ENCODE peak calls at places on chromosome 2, in five cellular contexts. V is trophoblast cell, F is psoas muscle, C is mesenchymal stem cell, A is heart left ventricle. H is an unnamed sample. For H3K27me3, the result is how much of the 10 kb centered on the place peaks cover.

GRCh38 chr2:20061476-20061875 is 10.0 kb upstream of the LAPTM4A start:
- DNase-seq in V (no peak), F (no peak), C (no peak), A (no peak), H (no peak)

GRCh38 chr2:65300772-65301711 is 73.4 kb downstream of the ACTR2 start:
- DNase-seq in V (no peak), F (peak), C (peak), A (peak), H (peak)

GRCh38 chr2:128499367-128500135 is 180.9 kb upstream of the HS6ST1 start:
- DNase-seq in V (no peak), F (no peak), C (no peak), A (no peak), H (peak)

GRCh38 chr2:42250925-42251324 is 81.8 kb downstream of the EML4 start:
- DNase-seq in V (no peak), F (no peak), C (no peak), A (no peak), H (no peak)

GRCh38 chr2:36408198-36408703 is 52.7 kb downstream of the CRIM1 start:
- DNase-seq in V (no peak), F (peak), C (peak), A (peak), H (peak)

GRCh38 chr2:239830066-239830717 is 194.9 kb downstream of the NDUFA10 start:
- DNase-seq in V (no peak), F (no peak), C (no peak), A (no peak), H (peak)

GRCh38 chr2:10073706-10074105 is 6.5 kb downstream of the CYS1 start:
- DNase-seq in V (no peak), F (no peak), C (no peak), A (no peak), H (no peak)

GRCh38 chr2:102027036-102027702 is 35.4 kb downstream of the IL1R2 start:
- DNase-seq in V (peak), F (no peak), C (peak), A (no peak), H (no peak)

GRCh38 chr2:230777681-230778080 is 65.0 kb downstream of the CAB39 start:
- DNase-seq in V (no peak), F (no peak), C (peak), A (no peak), H (no peak)

GRCh38 chr2:39179974-39180960 is 59.4 kb upstream of the SOS1 start:
- DNase-seq in V (peak), F (no peak), C (no peak), A (no peak), H (no peak)
- H3K27ac ChIP-seq in V (peak), F (no peak), C (no peak), A (no peak), H (no peak)

DNA sequence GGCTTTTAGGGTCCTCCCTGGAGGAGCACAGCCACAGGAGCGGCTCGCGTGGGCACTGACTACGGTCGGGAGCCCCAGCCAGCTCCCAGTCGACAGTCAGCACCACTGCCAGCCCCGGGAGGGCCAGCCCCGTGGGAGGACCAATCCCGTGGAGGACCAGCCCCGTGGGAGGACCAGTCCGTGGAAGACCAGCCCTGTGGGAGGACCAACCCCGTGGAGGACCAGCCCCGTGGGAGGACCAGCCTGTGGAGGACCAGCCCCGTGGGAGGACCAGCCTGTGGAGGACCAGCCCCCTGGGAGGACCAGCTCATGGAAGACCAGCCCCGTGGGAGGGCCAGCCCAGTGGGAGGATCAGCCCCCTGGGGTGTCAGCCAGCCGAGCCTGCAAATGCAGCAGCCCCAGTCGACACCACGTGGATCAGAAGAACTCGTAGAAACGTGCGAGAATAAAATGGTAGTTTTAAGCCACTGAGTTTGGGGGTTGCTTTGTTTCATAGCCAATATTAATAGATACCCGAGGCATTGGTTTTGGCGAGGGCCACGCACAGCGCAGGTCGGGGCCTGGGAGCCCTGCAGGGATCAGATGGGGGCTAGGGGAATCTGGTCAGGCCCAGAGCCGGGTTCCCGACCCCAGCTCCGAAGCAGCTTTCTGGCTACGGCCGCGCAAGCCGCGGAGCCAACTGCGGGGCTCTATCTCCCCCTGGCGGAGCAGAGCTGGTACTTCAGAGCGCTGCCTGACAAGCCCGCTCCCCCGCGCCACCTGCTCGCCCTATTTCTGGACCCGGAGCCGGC is 73.0 kb downstream of the TEX51 start:
- DNase-seq in V (peak), F (peak), C (peak), A (peak), H (peak)
- H3K4me3 ChIP-seq in V (no peak), F (peak), C (peak), A (peak), H (peak)

GRCh38 chr2:17540813-17541513 is 467 bp downstream of the VSNL1 start:
- DNase-seq in V (no peak), F (no peak), C (no peak), A (no peak), H (no peak)
- H3K27me3 ChIP-seq in V (under half), F (under half), C (under half), A (under half), H (under half)

DNA sequence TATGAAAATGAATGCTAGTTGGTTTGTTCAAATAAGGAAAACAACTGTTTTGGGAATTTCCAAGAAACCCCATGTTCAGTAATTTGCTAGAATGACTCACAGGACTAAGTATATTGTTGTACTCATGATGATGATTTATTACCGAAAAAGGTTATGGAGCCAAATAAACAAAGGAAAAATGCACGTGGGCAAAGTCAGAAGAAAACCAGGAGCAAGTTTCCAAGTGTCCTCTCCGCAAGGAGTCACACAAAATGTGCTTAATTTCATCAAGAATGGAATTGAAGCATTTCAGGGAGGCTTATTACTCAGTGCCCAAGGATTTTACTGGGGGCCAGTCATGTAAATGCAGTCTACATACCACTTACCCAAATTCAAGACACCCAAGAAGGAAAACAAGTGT is 1652.4 kb upstream of the TMEFF2 start:
- DNase-seq in V (no peak), F (no peak), C (peak), A (no peak), H (no peak)
- H3K27ac ChIP-seq in V (no peak), F (no peak), C (no peak), A (no peak), H (no peak)

GRCh38 chr2:170782673-170783072 is 12.5 kb downstream of the ERICH2 start:
- DNase-seq in V (no peak), F (no peak), C (no peak), A (no peak), H (no peak)

GRCh38 chr2:170783549-170783948 is 13.4 kb downstream of the ERICH2 start:
- DNase-seq in V (no peak), F (no peak), C (no peak), A (no peak), H (no peak)

GRCh38 chr2:170779304-170779703 is 9.1 kb downstream of the ERICH2 start:
- DNase-seq in V (no peak), F (no peak), C (no peak), A (no peak), H (no peak)

GRCh38 chr2:170774074-170774473 is 3.9 kb downstream of the ERICH2 start:
- DNase-seq in V (no peak), F (no peak), C (no peak), A (no peak), H (no peak)

GRCh38 chr2:170778900-170779299 is 8.7 kb downstream of the ERICH2 start:
- DNase-seq in V (no peak), F (no peak), C (no peak), A (no peak), H (no peak)
- H3K4me3 ChIP-seq in V (no peak), F (no peak), C (no peak), A (no peak), H (no peak)

DNA sequence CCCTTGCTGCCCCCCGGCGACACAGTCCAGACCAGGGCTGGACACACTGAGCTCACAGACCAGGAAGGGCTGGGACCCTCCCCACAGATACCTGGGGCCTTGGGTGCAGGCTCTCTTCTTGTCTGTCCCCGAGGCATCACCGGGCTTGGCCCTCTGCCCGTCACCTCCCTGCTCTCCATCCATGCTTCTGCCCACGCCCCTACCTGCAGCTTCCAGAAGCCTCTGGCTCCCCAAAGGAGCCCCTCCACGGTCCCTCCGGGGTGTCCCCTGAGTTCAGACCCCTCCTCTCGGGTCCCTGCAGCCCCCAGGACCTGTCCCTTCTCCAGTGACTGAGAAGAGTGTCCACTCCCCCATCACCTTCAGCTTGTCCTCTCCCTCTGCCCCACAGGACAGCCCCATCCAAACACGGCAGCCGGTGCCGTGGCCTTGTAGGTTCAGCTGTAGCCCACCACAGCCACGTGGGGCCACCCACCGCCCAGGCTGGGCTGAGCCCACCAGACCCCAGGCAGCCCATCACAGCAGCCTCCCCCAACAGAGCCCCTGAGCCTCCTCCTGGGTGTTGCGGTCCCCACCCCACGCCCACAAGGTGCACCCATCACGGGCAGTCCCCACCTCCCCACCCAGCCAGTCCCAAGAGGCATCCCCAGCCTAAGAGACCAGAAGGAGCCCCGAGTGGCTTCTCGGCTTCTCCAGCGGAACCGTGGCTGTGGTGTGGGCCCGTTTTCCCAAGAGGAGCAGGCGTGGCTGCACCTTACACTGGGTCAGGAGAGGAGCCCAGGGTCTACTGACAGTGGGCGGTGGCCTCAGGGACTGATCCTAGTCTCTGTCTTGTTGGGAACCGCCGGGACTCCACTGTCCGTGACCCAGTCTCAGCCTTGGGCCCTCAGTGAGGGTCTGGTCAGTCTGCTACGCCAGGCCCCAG is 53.1 kb downstream of the RAMP1 start:
- DNase-seq in V (no peak), F (no peak), C (no peak), A (no peak), H (no peak)
- H3K27me3 ChIP-seq in V (under half), F (under half), C (under half), A (under half), H (under half)

DNA sequence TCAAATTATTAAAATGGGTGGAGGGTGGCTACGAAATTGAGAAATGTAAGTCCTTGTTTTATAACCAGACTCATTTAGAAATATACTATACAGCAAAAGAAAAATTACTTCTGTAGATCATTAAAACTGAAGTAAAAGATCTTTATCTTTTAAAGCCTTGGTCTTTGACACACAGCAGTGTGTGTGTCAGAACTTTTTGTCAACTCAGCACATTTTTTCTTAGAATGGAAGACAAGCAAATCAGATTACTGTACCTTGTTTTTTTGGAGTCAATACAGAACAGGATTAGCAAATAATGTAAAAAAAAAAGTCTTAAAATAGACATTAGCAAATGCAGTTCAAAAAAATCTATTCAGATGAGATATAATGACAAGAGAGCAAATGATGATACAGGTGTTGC is 49.1 kb downstream of the C2orf76 start:
- DNase-seq in V (no peak), F (no peak), C (no peak), A (no peak), H (no peak)
- H3K27ac ChIP-seq in V (peak), F (no peak), C (no peak), A (no peak), H (no peak)

DNA sequence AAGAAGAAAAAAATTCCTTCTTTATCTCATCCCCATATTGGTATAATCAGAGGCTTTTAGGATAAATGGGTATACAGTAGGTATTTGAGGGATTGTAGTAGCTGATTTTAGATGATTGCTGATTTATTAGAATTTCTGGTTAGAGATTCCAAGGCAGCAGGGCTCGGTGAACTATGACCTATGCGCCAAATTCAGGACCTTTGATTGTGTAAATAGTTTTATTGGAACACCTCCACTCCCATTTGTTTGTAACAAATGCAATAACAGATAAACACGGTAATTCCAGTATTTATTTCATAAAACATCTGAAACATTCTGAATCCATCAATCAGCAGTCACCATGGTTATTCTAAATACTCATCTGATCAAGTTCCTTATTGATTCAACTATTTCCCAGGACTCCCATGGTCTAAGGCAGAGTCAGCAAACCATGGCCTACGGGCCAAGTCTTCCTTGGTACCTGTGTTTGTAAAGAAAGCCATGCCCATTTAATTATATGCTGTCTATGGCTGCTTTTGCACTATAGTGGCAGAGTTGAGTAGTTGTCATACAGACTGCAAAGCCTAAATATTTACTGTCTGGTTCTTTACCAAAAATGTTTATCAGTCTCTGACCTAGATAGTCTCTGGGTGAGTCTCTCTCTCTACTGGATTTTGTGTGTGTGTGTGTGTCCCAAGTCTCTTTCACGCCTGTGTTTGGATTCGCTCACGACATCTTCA is 4.3 kb downstream of the MGAT5 start:
- DNase-seq in V (no peak), F (no peak), C (no peak), A (no peak), H (no peak)
- H3K4me3 ChIP-seq in V (no peak), F (no peak), C (no peak), A (no peak), H (no peak)

DNA sequence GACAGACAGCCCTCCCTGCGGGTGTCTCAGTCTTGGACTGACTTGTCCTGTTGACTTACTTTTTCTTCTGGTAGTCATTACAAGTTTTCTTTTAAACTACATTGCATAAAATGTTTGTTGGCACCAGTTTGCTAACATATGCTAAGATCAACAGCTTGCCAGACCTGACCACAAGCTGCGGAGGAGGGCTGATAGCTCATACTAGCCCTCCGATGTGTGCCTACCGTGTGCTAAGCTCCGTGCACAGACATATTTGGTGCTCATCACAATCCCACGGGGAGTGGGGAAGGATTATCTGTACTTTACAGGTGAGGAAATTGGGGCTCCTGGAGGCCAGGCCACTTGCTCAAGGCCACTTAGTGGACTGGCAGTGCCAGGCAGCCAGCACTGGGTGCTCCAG is 72.8 kb upstream of the YPEL5 start:
- DNase-seq in V (no peak), F (no peak), C (no peak), A (no peak), H (no peak)
- H3K27me3 ChIP-seq in V (under half), F (under half), C (under half), A (under half), H (under half)

H was measured in aorta.